ENCODE peak calls at places on chromosomes 16 and 17, in six cellular contexts. K, B, F, J, D and Z are unnamed samples.

GRCh38 chr16:27156531-27156930 is 46.8 kb upstream of the KDM8 start:
- DNase-seq in D (no peak), B (no peak), K (no peak), F (no peak), J (no peak), Z (no peak)

GRCh38 chr17:2111691-2112090 is 56.8 kb downstream of the HIC1 start:
- DNase-seq in F (peak), K (peak), J (no peak), B (peak), D (no peak), Z (peak)

GRCh38 chr17:48051706-48052486 is 3.7 kb downstream of the NFE2L1 start:
- DNase-seq in K (peak), B (peak), J (peak), D (no peak), F (peak), Z (peak)

GRCh38 chr16:19524866-19525723 is 1.4 kb downstream of the CCP110 start:
- DNase-seq in B (peak), D (no peak), K (no peak), F (peak), J (no peak), Z (no peak)

GRCh38 chr16:85391769-85392583 is 221.1 kb upstream of the GSE1 start:
- DNase-seq in D (no peak), J (no peak), K (no peak), F (no peak), B (peak), Z (no peak)

GRCh38 chr16:1772362-1772907 is at the start of gene EME2:
- DNase-seq in B (peak), K (no peak), F (peak), J (no peak), D (no peak), Z (peak)

GRCh38 chr17:66945451-66945850 is 19.1 kb upstream of the CACNG4 start:
- DNase-seq in J (no peak), D (no peak), B (no peak), F (no peak), K (no peak), Z (no peak)

GRCh38 chr17:46044286-46044928 is 45.4 kb downstream of the STH start:
- DNase-seq in J (peak), F (peak), B (peak), D (no peak), K (peak), Z (peak)

GRCh38 chr17:70270554-70270953 is 101.2 kb downstream of the KCNJ2 start:
- DNase-seq in D (no peak), K (no peak), F (no peak), J (no peak), B (no peak), Z (no peak)

GRCh38 chr17:45284176-45285140 is 22.6 kb upstream of the SPATA32 start:
- DNase-seq in J (no peak), D (peak), B (no peak), F (no peak), K (peak), Z (no peak)

GRCh38 chr17:50066995-50067394 is 11.1 kb downstream of the ITGA3 start:
- DNase-seq in F (no peak), D (no peak), B (no peak), K (no peak), J (no peak), Z (no peak)

GRCh38 chr16:27366687-27367462 is 35.1 kb upstream of the IL21R start:
- DNase-seq in D (peak), J (no peak), K (no peak), B (no peak), F (no peak), Z (no peak)

GRCh38 chr17:11739848-11740247 is 141.6 kb downstream of the DNAH9 start:
- DNase-seq in B (no peak), J (no peak), D (no peak), K (no peak), F (no peak), Z (no peak)

GRCh38 chr17:66397486-66397885 is 95.1 kb downstream of the PRKCA start:
- DNase-seq in D (no peak), F (no peak), B (no peak), J (no peak), K (no peak), Z (no peak)

GRCh38 chr16:14375132-14375491 is 254.9 kb downstream of the PARN start:
- DNase-seq in J (no peak), B (peak), K (no peak), F (no peak), D (no peak), Z (peak)

GRCh38 chr16:11586856-11587642 is at the start of gene LITAF:
- DNase-seq in D (peak), B (peak), K (peak), J (no peak), F (peak), Z (no peak)

GRCh38 chr17:82909322-82909904 is 69.6 kb upstream of the ZNF750 start:
- DNase-seq in F (no peak), D (no peak), J (no peak), K (peak), B (no peak), Z (no peak)

GRCh38 chr16:58035356-58036170 is 10.0 kb downstream of the MMP15 start:
- DNase-seq in B (no peak), J (no peak), D (no peak), K (peak), F (no peak), Z (no peak)

GRCh38 chr17:13750783-13751484 is 149.2 kb upstream of the HS3ST3A1 start:
- DNase-seq in J (no peak), B (peak), K (no peak), F (peak), D (no peak), Z (no peak)

GRCh38 chr17:40312893-40313659 is 4.1 kb downstream of the RARA start:
- DNase-seq in D (no peak), K (no peak), B (no peak), J (no peak), F (no peak), Z (no peak)

GRCh38 chr16:86498155-86498651 is 12.1 kb upstream of the FOXF1 start:
- DNase-seq in D (no peak), B (peak), F (no peak), J (no peak), K (no peak), Z (no peak)

GRCh38 chr17:35896011-35896587 is 15.9 kb upstream of the CCL5 start:
- DNase-seq in J (no peak), B (no peak), F (no peak), D (no peak), K (no peak), Z (no peak)

GRCh38 chr16:24550295-24550694 is 10.9 kb downstream of the RBBP6 start:
- DNase-seq in B (no peak), J (no peak), K (no peak), F (no peak), D (no peak), Z (no peak)

GRCh38 chr17:79685121-79685520 is 45.6 kb upstream of the ENPP7 start:
- DNase-seq in J (no peak), F (no peak), B (no peak), K (no peak), D (no peak), Z (no peak)

GRCh38 chr17:45322168-45322567 is 5.3 kb upstream of the MAP3K14 start:
- DNase-seq in J (no peak), D (no peak), F (no peak), K (no peak), B (no peak), Z (no peak)

GRCh38 chr16:53756329-53756996 is 52.5 kb downstream of the FTO start:
- DNase-seq in D (no peak), K (no peak), J (no peak), F (no peak), B (peak), Z (no peak)

GRCh38 chr17:63382136-63382535 is 64.0 kb downstream of the CYB561 start:
- DNase-seq in D (no peak), F (no peak), J (no peak), B (no peak), K (no peak), Z (no peak)

GRCh38 chr16:78720416-78720815 is 621.0 kb downstream of the WWOX start:
- DNase-seq in D (no peak), K (no peak), B (no peak), F (no peak), J (no peak), Z (no peak)

GRCh38 chr17:50708050-50709000 is 611 bp upstream of the ANKRD40 start:
- DNase-seq in D (no peak), K (no peak), J (no peak), F (no peak), B (no peak), Z (no peak)

GRCh38 chr17:75707096-75707720 is 14.1 kb upstream of the ITGB4 start:
- DNase-seq in B (no peak), J (no peak), D (no peak), K (peak), F (no peak), Z (no peak)

GRCh38 chr16:21950782-21951521 is 2.2 kb upstream of the UQCRC2 start:
- DNase-seq in D (no peak), K (no peak), J (no peak), F (peak), B (peak), Z (peak)

GRCh38 chr17:41585301-41585700 is 1.4 kb downstream of the KRT14 start:
- DNase-seq in D (no peak), J (no peak), B (no peak), K (no peak), F (no peak), Z (no peak)

GRCh38 chr16:10941127-10941933 is 938 bp downstream of the DEXI start:
- DNase-seq in B (no peak), F (no peak), D (no peak), J (no peak), K (no peak), Z (no peak)

GRCh38 chr17:149231-149630 is 11.9 kb downstream of the SCGB1C2 start:
- DNase-seq in J (no peak), K (no peak), F (no peak), D (no peak), B (no peak), Z (no peak)

GRCh38 chr16:14132696-14133048 is 61.6 kb downstream of the MRTFB start:
- DNase-seq in D (no peak), B (peak), K (no peak), F (no peak), J (no peak), Z (no peak)

GRCh38 chr16:9800180-9800738 is 382.0 kb downstream of the GRIN2A start:
- DNase-seq in B (no peak), K (no peak), D (no peak), J (no peak), F (no peak), Z (no peak)

GRCh38 chr17:42775534-42776098 is 2.4 kb downstream of the VPS25 start:
- DNase-seq in B (peak), J (no peak), D (no peak), K (no peak), F (no peak), Z (no peak)

GRCh38 chr17:81939881-81940385 is 2.8 kb upstream of the PYCR1 start:
- DNase-seq in K (peak), D (no peak), B (no peak), J (no peak), F (no peak), Z (no peak)

GRCh38 chr17:17080181-17080631 is 37.9 kb downstream of the MPRIP start:
- DNase-seq in B (no peak), K (no peak), D (no peak), F (no peak), J (no peak), Z (peak)

GRCh38 chr17:56733833-56734232 is 99.9 kb downstream of the C17orf67 start:
- DNase-seq in K (no peak), D (no peak), B (no peak), J (no peak), F (no peak), Z (no peak)

GRCh38 chr17:56742601-56743000 is 91.1 kb downstream of the C17orf67 start:
- DNase-seq in F (no peak), J (no peak), D (no peak), B (no peak), K (no peak), Z (no peak)

GRCh38 chr17:56735842-56736241 is 97.9 kb downstream of the C17orf67 start:
- DNase-seq in J (no peak), K (peak), D (no peak), F (no peak), B (no peak), Z (no peak)

GRCh38 chr17:56739376-56739775 is 94.3 kb downstream of the C17orf67 start:
- DNase-seq in F (no peak), D (no peak), K (no peak), J (no peak), B (peak), Z (no peak)

DNA sequence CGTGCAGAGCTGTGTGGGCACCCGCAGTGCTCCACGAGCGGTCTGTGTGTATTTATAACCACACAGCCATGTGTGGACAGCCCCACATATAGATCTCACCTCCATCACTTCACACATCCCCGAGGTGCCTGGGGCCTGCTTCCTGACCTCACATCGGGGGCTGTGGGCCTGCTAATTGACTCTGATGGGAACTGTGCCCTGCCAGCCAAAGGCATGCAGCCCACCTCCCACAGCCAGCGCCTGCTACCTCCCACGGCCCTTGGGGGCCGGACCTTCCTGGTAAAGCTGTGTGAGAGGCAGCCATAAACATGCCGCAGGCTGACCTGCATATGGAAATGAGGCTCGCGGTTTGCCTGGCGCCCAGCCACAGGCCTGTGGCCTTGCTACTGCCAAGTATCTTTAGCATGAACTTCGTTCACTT is 96.0 kb downstream of the C17orf67 start:
- DNase-seq in K (peak), B (peak), J (no peak), D (no peak), F (peak), Z (no peak)
- H3K27ac ChIP-seq in K (no peak), B (no peak), J (no peak), D (no peak), F (no peak), Z (no peak)

GRCh38 chr16:67881557-67882220 is 3.0 kb upstream of the NRN1L start:
- DNase-seq in K (no peak), F (no peak), B (no peak), D (no peak), J (no peak), Z (no peak)
- H3K27ac ChIP-seq in K (no peak), F (no peak), B (no peak), D (no peak), J (no peak), Z (no peak)

GRCh38 chr17:28715217-28715616 is 2.5 kb downstream of the RAB34 start:
- DNase-seq in D (no peak), K (no peak), J (no peak), B (no peak), F (no peak), Z (no peak)
- H3K27ac ChIP-seq in D (no peak), K (no peak), J (no peak), B (no peak), F (no peak), Z (no peak)

GRCh38 chr16:70738083-70738977 is 52.5 kb upstream of the MTSS2 start:
- DNase-seq in D (no peak), J (no peak), B (peak), K (peak), F (peak), Z (peak)

GRCh38 chr16:70741779-70742125 is 55.9 kb upstream of the MTSS2 start:
- DNase-seq in D (no peak), B (no peak), K (no peak), F (no peak), J (no peak), Z (no peak)

GRCh38 chr16:70740919-70741778 is 55.3 kb upstream of the MTSS2 start:
- DNase-seq in D (no peak), K (no peak), B (peak), F (no peak), J (no peak), Z (no peak)

GRCh38 chr16:70739389-70739788 is 53.5 kb upstream of the MTSS2 start:
- DNase-seq in K (no peak), B (no peak), F (no peak), J (no peak), D (no peak), Z (no peak)

DNA sequence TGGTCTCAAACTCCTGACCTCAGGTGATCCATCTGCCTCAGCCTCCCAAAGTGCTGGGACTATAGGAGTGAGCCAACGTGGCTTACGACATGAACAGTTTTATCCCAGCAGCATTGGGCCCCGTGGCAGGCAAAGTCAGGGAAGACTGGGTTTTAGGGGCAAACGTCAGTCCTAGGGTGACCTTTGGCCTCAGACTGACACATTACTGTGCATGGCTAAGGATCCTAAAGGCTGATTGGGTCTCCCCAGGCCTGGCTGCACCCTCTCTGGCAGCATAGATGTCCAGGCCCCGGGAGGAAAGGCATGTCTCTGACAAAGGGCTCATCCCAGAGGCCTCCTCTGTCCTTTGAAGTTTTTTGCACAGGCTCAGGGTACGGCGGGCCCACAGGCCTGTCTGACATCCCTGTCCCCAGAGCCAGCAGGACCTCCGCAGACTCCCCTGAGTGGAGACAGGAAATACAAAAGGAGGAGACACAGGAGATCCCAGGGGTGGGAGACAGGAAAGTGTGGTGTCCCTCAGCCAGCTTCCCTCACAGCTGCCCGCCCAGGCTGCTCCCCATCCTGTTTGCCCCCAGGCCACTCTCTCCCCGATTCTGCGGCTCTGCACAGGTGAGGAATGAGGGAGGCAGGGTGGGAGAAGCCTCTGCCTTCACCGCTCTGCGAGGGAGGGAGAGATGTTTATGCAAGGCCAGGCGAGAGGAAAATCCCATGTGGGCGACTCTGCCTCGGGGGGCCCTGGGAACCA is 54.5 kb upstream of the MTSS2 start:
- DNase-seq in D (no peak), B (no peak), F (no peak), J (no peak), K (no peak), Z (no peak)
- H3K27ac ChIP-seq in D (no peak), B (peak), F (peak), J (no peak), K (peak), Z (peak)

GRCh38 chr16:67013238-67013822 is 15.6 kb upstream of the CBFB start:
- DNase-seq in K (no peak), F (no peak), J (no peak), D (no peak), B (no peak), Z (no peak)

GRCh38 chr16:67015317-67015731 is 13.6 kb upstream of the CBFB start:
- DNase-seq in B (no peak), D (no peak), F (no peak), K (no peak), J (no peak), Z (no peak)

GRCh38 chr16:67016143-67016542 is 12.8 kb upstream of the CBFB start:
- DNase-seq in D (no peak), J (no peak), B (no peak), F (no peak), K (no peak), Z (no peak)

GRCh38 chr16:67014641-67015315 is 14.2 kb upstream of the CBFB start:
- DNase-seq in J (no peak), K (no peak), F (no peak), B (no peak), D (no peak), Z (no peak)

DNA sequence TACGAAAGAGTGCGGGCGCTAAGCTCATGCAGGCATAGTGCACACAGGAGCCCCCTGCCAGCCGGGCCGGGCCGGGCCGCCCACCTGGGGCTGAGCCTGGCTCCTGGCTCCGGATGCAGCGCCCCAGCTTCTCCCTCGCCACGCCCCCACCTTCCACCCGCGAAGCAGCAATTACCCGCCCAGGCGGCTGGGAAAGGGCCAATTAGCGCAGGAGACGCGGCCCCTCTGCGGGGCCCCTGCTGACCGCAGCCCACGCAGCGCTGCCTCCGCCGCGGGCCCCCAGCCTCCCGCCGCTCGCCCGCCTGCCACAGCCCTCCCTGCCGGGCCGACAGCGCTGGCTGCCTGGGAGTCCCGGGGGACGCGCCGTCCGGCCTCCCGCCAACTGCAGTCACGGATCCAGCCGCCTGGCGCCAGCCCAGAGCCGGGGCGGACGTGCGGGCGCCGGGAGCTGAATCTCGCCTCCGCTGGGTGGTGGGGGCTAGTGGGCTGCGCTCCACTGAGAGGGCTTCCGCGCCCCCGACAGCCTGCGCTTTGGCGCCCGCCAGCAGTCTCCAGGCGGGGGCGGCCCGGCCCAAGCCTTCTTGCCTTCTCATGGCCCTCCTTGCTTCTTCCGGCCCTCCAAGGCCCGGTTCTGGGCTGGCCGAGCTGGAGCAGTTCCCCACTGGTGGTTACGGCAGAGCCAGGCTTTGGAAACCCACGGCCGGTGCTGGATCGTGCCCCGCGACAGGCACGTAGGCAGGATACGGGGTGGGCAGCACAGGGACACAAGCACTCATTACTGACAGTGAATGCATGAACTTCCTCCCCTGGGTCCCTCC is 14.9 kb upstream of the CBFB start:
- DNase-seq in J (no peak), F (peak), D (peak), B (peak), K (peak), Z (peak)
- H3K27ac ChIP-seq in J (peak), F (peak), D (no peak), B (peak), K (peak), Z (peak)

GRCh38 chr17:32471652-32472051 is 15.1 kb upstream of the CDK5R1 start:
- DNase-seq in J (no peak), F (no peak), K (no peak), D (no peak), B (no peak), Z (no peak)
- H3K27ac ChIP-seq in J (no peak), F (no peak), K (no peak), D (no peak), B (no peak), Z (no peak)

GRCh38 chr16:77194295-77195231 is 3.6 kb downstream of the MON1B start:
- DNase-seq in K (no peak), F (no peak), J (no peak), D (no peak), B (no peak), Z (no peak)
- H3K27ac ChIP-seq in K (no peak), F (no peak), J (no peak), D (no peak), B (no peak), Z (no peak)